ENCODE peak calls at places on chromosomes 4 and X, in seven cellular contexts. Z is trophoblast cell, Y is H9, H is mesendoderm, A is IMR-90, S is mesenchymal stem cell, R is H1. M is an unnamed sample.

GRCh38 chr4:30722092-30722915 is 2.1 kb downstream of the PCDH7 start:
- DNase-seq in Y (no peak), Z (no peak), H (no peak), A (no peak), R (peak), S (no peak), M (no peak)

GRCh38 chr4:102343964-102344519 is 1.2 kb downstream of the SLC39A8 start:
- DNase-seq in R (no peak), A (peak), S (no peak), Z (no peak), H (no peak), Y (no peak), M (peak)

GRCh38 chr4:116143221-116143620 is 942.2 kb downstream of the TRAM1L1 start:
- DNase-seq in R (no peak), S (no peak), H (no peak), Y (no peak), Z (no peak), A (no peak), M (no peak)

GRCh38 chr4:144650311-144650820 is 4.4 kb downstream of the HHIP start:
- DNase-seq in H (no peak), R (no peak), A (no peak), Y (no peak), Z (no peak), S (no peak), M (no peak)

GRCh38 chr4:41531561-41532245 is 6.3 kb upstream of the LIMCH1 start:
- DNase-seq in H (no peak), R (no peak), Y (no peak), S (no peak), Z (no peak), A (no peak), M (no peak)

GRCh38 chrX:154308108-154308946 is 12.7 kb downstream of the TKTL1 start:
- DNase-seq in Z (peak), H (peak), A (peak), R (peak), Y (peak), S (peak), M (peak)

GRCh38 chr4:157222764-157223145 is 2.2 kb downstream of the GRIA2 start:
- DNase-seq in Z (no peak), Y (no peak), H (peak), R (no peak), S (no peak), A (no peak), M (no peak)

GRCh38 chr4:21884615-21885014 is 64.0 kb downstream of the KCNIP4 start:
- DNase-seq in R (no peak), Z (no peak), A (no peak), Y (no peak), S (no peak), H (peak), M (no peak)

GRCh38 chr4:6278801-6279197 is 9.1 kb downstream of the WFS1 start:
- DNase-seq in Z (no peak), Y (no peak), A (peak), S (no peak), R (no peak), H (no peak), M (no peak)

GRCh38 chr4:118154643-118155042 is 120.4 kb downstream of the NDST3 start:
- DNase-seq in S (peak), A (peak), Y (no peak), H (no peak), Z (no peak), R (no peak), M (no peak)

GRCh38 chr4:14254252-14254651 is 626.7 kb upstream of the BOD1L1 start:
- DNase-seq in H (peak), R (peak), Y (peak), S (peak), A (peak), Z (peak), M (no peak)

GRCh38 chr4:157217708-157218107 is 2.8 kb upstream of the GRIA2 start:
- DNase-seq in H (peak), R (no peak), Z (no peak), S (peak), A (peak), Y (no peak), M (no peak)

GRCh38 chr4:182197611-182198010 is 45.6 kb upstream of the TENM3 start:
- DNase-seq in Z (peak), R (no peak), Y (no peak), H (peak), S (no peak), A (no peak), M (no peak)

GRCh38 chrX:154717824-154718223 is 33.1 kb downstream of the GAB3 start:
- DNase-seq in A (peak), R (no peak), S (peak), Z (no peak), Y (no peak), H (no peak), M (no peak)

GRCh38 chr4:103673983-103674382 is 45.8 kb downstream of the TACR3 start:
- DNase-seq in Z (no peak), Y (no peak), H (no peak), S (no peak), A (no peak), R (no peak), M (no peak)

GRCh38 chr4:173937871-173938270 is 345.6 kb downstream of the FBXO8 start:
- DNase-seq in A (no peak), R (no peak), H (no peak), Y (no peak), Z (no peak), S (peak), M (no peak)

GRCh38 chr4:97558204-97558804 is 585.0 kb downstream of the STPG2 start:
- DNase-seq in R (no peak), H (peak), Y (peak), A (no peak), Z (no peak), S (no peak), M (no peak)

GRCh38 chr4:14908635-14909034 is 93.6 kb upstream of the CPEB2 start:
- DNase-seq in R (no peak), Z (no peak), S (peak), H (no peak), Y (no peak), A (peak), M (no peak)

GRCh38 chr4:73990988-73991883 is 3.2 kb upstream of the PPBP start:
- DNase-seq in R (no peak), A (no peak), H (no peak), Z (no peak), Y (no peak), S (no peak), M (no peak)

GRCh38 chr4:73989928-73990327 is 1.9 kb upstream of the PPBP start:
- DNase-seq in Y (no peak), Z (no peak), S (no peak), H (no peak), R (no peak), A (no peak), M (no peak)

GRCh38 chr4:73988096-73988495 is at the start of gene PPBP:
- DNase-seq in R (no peak), S (no peak), Z (no peak), H (no peak), Y (no peak), A (no peak), M (no peak)

GRCh38 chr4:73985528-73985852 is 2.5 kb downstream of the PPBP start:
- DNase-seq in A (no peak), R (no peak), H (no peak), S (no peak), Z (no peak), Y (no peak), M (no peak)

DNA sequence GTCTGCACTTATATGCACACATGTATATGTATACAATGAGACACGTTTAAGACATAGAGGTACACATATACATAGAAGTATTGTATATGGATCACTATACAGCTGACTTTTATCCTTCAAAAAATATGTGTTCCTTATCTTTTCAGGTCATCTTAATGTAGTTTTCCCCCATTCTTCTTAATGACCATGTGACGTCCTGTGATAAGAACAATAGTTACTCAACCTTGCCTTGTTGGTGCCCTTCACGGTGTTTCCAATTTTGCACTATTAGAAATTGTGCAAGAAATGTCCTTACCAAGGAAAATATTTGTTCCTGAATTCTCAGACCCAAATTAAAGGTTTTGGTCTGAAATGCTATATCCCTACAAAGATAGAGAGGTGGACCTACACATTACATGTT is 1.0 kb upstream of the PPBP start:
- DNase-seq in Z (no peak), R (no peak), A (no peak), S (no peak), H (no peak), Y (no peak), M (no peak)
- H2BK120ac ChIP-seq in Z (no peak), R (peak), A (no peak), S (no peak), H (no peak), Y (no peak), M (no peak)

GRCh38 chr4:61379406-61379805 is 179.3 kb downstream of the ADGRL3 start:
- DNase-seq in S (no peak), Y (no peak), Z (no peak), A (no peak), R (no peak), H (no peak), M (no peak)

GRCh38 chr4:61373901-61374611 is 173.9 kb downstream of the ADGRL3 start:
- DNase-seq in H (no peak), A (peak), S (peak), R (no peak), Z (no peak), Y (no peak), M (no peak)

GRCh38 chr4:61374612-61374920 is 174.4 kb downstream of the ADGRL3 start:
- DNase-seq in R (no peak), A (peak), Y (no peak), Z (no peak), S (no peak), H (no peak), M (no peak)

GRCh38 chr4:61375316-61375715 is 175.2 kb downstream of the ADGRL3 start:
- DNase-seq in S (no peak), A (no peak), H (no peak), R (no peak), Y (no peak), Z (no peak), M (no peak)

GRCh38 chr4:61376301-61376700 is 176.2 kb downstream of the ADGRL3 start:
- DNase-seq in R (no peak), Y (no peak), A (no peak), Z (no peak), H (no peak), S (no peak), M (no peak)
- H3K27ac ChIP-seq in R (no peak), Y (no peak), A (no peak), Z (no peak), H (no peak), S (no peak), M (no peak)

GRCh38 chr4:78518551-78518950 is 33.0 kb upstream of the ANXA3 start:
- DNase-seq in S (no peak), A (no peak), Z (no peak), Y (no peak), H (no peak), R (no peak), M (no peak)
- H2BK120ac ChIP-seq in S (no peak), A (no peak), Z (no peak), Y (no peak), H (no peak), R (no peak), M (no peak)

DNA sequence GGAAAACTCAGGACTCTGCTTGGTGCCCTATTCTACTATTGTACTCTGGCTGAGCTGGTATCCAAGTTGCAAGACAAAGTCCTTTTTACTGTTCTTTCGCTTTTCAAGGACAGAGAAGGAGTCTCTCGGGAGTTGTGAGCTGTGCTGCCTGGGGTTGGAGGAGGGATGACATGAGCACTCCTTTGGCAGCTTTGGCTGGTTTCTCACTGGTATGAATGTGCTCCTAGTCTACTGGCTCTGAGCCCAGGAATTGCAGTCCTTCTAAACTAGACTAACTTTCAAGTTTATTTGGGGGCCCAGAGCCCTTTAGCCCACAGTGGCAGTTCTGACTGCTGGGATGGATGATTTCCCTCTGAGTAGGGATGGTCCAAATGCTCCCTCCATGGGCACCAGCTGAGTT is 997.1 kb downstream of the RAB28 start:
- DNase-seq in Y (no peak), A (no peak), H (no peak), S (no peak), R (no peak), Z (no peak), M (no peak)
- H3K27ac ChIP-seq in Y (no peak), A (no peak), H (no peak), S (no peak), R (no peak), Z (no peak), M (no peak)

DNA sequence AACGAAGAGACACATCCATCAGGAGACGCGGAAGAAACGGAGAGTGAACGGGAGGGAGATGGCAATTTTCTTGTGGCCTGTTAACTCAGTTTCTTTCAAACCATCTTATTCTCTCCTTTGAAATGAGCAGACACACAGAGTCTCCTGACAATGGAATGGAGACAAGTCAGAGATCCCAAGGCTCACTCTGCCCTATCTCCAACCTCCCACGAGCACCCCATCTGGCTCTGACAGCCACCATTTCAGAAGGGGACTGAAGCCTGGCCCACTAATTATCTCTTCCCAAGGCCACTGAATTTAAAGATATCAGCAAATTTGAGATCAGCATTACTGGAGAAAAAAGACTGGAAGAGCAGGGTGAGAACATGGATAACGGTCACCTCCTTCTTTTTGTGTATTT is 215.6 kb downstream of the DHX15 start:
- DNase-seq in Z (no peak), R (no peak), A (no peak), Y (no peak), S (no peak), H (no peak), M (no peak)
- H2BK120ac ChIP-seq in Z (no peak), R (no peak), A (no peak), Y (no peak), S (no peak), H (no peak), M (no peak)

DNA sequence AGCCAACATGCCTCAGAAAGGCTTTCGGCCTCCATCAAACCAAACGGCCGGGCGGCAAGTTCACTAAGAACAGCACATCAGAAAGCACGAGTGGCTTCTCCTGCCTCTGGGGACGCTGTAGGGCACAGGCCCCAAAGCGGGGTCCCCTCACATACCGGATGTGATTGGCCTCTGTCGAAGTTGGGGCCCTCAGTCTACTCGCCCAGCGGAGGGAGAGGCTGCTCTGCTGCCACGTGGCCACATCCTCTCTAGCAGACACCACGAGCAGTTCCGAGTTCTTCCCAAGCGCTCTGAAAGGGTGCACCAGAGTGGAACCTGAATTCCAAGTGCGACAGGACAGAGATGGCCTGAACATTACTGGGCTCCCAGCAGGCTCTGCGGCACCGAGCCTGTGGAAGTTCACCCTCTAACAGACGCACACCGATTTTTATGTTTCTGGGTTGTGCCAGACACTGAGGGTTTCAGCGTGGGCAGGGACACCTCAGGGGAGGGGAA is 21.1 kb downstream of the NOP14 start:
- DNase-seq in R (no peak), H (no peak), S (no peak), Z (no peak), Y (no peak), A (no peak), M (no peak)
- H3K27ac ChIP-seq in R (no peak), H (no peak), S (no peak), Z (no peak), Y (no peak), A (no peak), M (no peak)

GRCh38 chrX:77065896-77066295 is 381.3 kb upstream of the FGF16 start:
- DNase-seq in Z (no peak), R (no peak), H (no peak), A (no peak), Y (no peak), S (no peak), M (no peak)
- H2BK120ac ChIP-seq in Z (no peak), R (no peak), H (no peak), A (no peak), Y (no peak), S (no peak), M (no peak)

GRCh38 chr4:120924931-120925330 is 2.4 kb upstream of the PRDM5 start:
- DNase-seq in Z (no peak), S (no peak), R (no peak), A (no peak), H (no peak), Y (no peak), M (no peak)

GRCh38 chr4:120921456-120922389 is 803 bp downstream of the PRDM5 start:
- DNase-seq in S (peak), H (peak), R (peak), Y (peak), A (peak), Z (peak), M (no peak)

GRCh38 chr4:120920666-120921065 is 1.9 kb downstream of the PRDM5 start:
- DNase-seq in Z (no peak), A (no peak), Y (no peak), S (no peak), H (no peak), R (no peak), M (no peak)

GRCh38 chr4:120923201-120923522 is 636 bp upstream of the PRDM5 start:
- DNase-seq in A (no peak), Y (no peak), R (no peak), S (no peak), H (no peak), Z (no peak), M (no peak)

GRCh38 chr4:120922390-120923200 is at the start of gene PRDM5:
- DNase-seq in S (peak), H (peak), Z (peak), R (peak), A (peak), Y (peak), M (peak)
- H3K27ac ChIP-seq in S (peak), H (peak), Z (peak), R (peak), A (peak), Y (peak), M (peak)

GRCh38 chr4:87493147-87493546 is 36.0 kb downstream of the SPARCL1 start:
- DNase-seq in Z (no peak), A (no peak), Y (no peak), H (no peak), S (no peak), R (no peak), M (no peak)

GRCh38 chr4:87490664-87491369 is 38.4 kb downstream of the SPARCL1 start:
- DNase-seq in A (no peak), Z (no peak), H (no peak), Y (no peak), S (no peak), R (no peak), M (no peak)

GRCh38 chr4:87491436-87491835 is 37.7 kb downstream of the SPARCL1 start:
- DNase-seq in S (no peak), Y (no peak), Z (no peak), R (no peak), H (no peak), A (no peak), M (no peak)

GRCh38 chr4:87492617-87493016 is 36.6 kb downstream of the SPARCL1 start:
- DNase-seq in Y (no peak), Z (no peak), A (no peak), H (no peak), S (no peak), R (no peak), M (no peak)

DNA sequence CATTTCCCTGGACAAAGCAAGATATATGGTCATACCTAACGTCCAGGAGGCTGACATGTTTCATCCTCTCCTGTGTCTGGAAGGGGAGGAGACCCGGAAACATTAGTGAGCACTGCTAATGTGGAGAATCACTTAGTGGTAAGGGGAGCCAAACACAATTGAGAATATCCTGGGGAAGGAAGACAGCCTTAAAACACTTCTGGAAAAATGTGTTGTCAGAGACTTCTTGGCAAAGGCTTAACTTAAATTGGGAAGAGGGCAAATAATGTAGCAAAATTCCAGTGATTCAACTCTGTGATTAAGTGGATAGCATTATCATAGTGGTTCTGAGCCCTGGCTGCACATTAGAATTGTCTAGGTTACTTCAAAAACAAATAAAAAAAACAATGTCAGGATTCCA is 39.5 kb downstream of the SPARCL1 start:
- DNase-seq in Z (no peak), A (no peak), R (no peak), S (no peak), Y (no peak), H (no peak), M (no peak)
- H2BK120ac ChIP-seq in Z (no peak), A (no peak), R (peak), S (no peak), Y (no peak), H (no peak), M (no peak)